ENCODE peak calls at places on chromosomes 16 and 17, in five cellular contexts. R, I, L, K and V are unnamed samples.

GRCh38 chr17:68592004-68592403 is 9.2 kb downstream of the FAM20A start:
- DNase-seq in K (no peak), R (no peak), L (no peak), I (no peak), V (no peak)

GRCh38 chr17:10126554-10127493 is 71.6 kb downstream of the GAS7 start:
- DNase-seq in L (no peak), R (peak), I (peak), K (no peak), V (peak)

GRCh38 chr17:43760254-43760852 is 1.8 kb upstream of the SOST start:
- DNase-seq in R (peak), I (peak), K (peak), L (peak), V (peak)

GRCh38 chr17:40607641-40608040 is 40.0 kb downstream of the SMARCE1 start:
- DNase-seq in L (no peak), K (no peak), I (no peak), R (no peak), V (no peak)

GRCh38 chr16:23765933-23766332 is 11.1 kb downstream of the CHP2 start:
- DNase-seq in R (no peak), K (no peak), I (no peak), L (no peak), V (no peak)

GRCh38 chr17:67246398-67246647 is 1.3 kb upstream of the HELZ start:
- DNase-seq in I (no peak), K (no peak), R (peak), L (peak), V (peak)

GRCh38 chr17:52106638-52107261 is 51.8 kb downstream of the CA10 start:
- DNase-seq in L (peak), I (peak), K (no peak), R (no peak), V (peak)

GRCh38 chr16:89453662-89454321 is 36.6 kb downstream of the ANKRD11 start:
- DNase-seq in L (no peak), K (no peak), I (peak), R (no peak), V (no peak)

GRCh38 chr17:1414001-1414574 is 14.1 kb upstream of the YWHAE start:
- DNase-seq in L (no peak), K (no peak), I (no peak), R (no peak), V (no peak)
- H4K8ac ChIP-seq in L (no peak), K (no peak), I (no peak), R (no peak), V (no peak)

DNA sequence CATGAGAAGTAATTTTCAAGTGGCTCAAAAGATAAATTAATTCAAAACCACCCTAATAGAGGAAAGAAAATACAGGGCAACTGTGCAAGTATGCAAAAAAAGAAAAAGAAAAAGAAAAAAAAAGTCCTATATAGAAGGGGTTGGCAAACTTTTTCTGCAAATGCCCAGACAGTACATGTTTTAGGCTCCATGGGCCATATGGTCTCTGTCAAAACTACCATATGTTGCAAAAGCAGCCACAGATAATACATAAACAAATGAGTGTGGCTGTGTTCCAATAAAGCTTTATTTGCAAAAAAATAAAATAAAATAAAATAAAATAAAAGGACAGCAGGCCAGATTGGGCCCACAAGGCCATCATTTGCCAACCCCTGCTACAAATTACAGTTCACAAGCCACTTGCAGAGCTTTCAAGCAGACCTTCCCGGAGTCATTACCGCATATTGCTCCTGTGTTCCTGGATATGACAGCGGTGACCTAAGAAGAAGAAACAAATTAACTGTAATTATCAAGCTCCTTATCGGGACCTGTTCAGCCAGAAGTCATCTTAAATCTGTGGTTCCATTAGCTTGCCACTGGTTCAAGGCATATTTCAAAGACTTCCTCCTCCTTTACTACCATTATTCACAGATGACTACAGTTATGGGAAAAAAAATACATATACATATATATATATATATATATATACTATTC is 15.9 kb downstream of the ZC3H7A start:
- DNase-seq in R (peak), L (no peak), I (no peak), K (no peak), V (peak)
- H3K4me3 ChIP-seq in R (no peak), L (no peak), I (no peak), K (no peak), V (no peak)

DNA sequence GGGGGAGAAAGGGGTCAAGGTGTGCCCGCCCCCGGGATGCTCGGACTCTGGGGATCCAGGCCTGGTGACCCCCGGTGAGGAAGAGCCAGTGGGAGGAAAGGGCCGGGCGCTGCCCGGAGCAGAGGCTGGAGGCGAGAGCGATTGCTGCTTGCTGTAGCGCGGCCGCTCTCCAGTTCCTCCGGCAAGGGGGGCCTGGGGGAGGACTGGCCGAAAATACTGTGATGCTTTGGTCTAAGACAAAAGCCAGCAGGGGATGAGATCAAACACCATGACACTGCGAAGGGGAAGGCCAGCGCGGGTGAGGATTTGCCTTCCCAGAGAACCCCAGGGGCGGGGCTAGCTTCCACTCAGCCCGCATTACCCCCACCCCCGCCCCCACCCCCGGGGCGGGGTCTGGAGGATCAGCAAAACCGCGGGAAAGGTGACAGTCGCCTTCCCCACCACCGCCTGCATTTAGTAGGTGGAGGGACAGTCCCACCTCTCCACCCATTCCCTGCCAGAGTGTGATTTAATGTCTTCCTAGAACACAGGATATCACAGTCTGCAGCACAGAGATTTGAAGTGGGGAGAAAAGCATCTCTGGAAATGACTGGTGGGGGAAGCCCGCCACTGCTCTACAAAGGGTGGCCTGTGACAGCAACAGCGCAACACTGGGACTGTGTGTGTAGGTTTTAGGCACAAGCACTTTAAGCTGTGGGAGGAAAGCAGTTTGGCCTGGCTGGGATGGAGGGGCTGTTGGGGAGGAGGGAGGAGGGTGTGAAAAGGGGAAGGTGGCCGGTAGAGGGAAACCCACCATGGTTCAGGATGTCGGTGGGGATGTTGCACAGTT is 25.7 kb downstream of the MRC2 start:
- DNase-seq in L (peak), R (peak), I (peak), K (no peak), V (peak)
- H3K14ac ChIP-seq in L (peak), R (peak), I (peak), K (no peak), V (peak)

DNA sequence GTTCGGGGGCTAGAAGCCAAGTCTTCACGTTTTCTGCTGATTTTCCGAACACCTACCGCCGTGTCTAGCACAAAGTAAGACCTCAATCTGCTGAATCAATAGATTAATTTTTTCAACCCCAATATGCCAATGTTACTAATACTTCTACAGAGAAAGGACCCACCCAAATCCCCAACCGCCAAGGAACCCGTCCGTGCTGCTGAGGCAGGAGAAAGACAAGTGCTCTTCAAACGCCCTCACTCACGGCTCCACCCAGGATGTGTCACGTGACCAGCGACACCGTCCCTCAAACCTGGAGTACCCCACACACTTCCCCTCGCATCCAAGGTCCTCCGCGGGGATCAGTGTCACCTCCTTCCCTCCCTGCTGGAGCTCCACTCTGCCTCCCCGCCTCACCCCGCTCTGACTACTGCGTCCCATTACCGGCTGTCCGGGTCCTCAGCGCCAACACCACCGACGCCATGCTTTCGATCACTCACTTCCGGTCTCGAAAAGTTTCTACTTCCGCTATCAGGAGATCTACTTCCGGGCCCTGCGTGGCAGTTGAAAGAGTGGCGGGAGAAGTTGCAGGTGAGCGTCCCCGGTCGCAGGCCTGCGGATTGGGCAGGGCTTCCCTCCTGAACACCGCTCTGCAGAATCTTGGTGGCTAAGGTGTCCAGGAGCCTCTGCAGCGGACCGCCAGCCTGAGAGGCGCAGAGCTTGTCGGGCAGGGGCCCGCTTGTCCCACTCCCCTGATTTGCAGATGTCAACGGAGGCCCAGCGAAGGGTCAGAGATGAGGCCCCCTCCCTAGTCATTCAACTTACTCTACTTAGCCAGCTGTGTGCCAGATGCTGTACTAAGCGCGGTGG is at the start of the genes EME1 and MRPL27:
- DNase-seq in L (peak), K (peak), I (peak), R (peak), V (peak)
- H4K8ac ChIP-seq in L (peak), K (peak), I (peak), R (peak), V (peak)

DNA sequence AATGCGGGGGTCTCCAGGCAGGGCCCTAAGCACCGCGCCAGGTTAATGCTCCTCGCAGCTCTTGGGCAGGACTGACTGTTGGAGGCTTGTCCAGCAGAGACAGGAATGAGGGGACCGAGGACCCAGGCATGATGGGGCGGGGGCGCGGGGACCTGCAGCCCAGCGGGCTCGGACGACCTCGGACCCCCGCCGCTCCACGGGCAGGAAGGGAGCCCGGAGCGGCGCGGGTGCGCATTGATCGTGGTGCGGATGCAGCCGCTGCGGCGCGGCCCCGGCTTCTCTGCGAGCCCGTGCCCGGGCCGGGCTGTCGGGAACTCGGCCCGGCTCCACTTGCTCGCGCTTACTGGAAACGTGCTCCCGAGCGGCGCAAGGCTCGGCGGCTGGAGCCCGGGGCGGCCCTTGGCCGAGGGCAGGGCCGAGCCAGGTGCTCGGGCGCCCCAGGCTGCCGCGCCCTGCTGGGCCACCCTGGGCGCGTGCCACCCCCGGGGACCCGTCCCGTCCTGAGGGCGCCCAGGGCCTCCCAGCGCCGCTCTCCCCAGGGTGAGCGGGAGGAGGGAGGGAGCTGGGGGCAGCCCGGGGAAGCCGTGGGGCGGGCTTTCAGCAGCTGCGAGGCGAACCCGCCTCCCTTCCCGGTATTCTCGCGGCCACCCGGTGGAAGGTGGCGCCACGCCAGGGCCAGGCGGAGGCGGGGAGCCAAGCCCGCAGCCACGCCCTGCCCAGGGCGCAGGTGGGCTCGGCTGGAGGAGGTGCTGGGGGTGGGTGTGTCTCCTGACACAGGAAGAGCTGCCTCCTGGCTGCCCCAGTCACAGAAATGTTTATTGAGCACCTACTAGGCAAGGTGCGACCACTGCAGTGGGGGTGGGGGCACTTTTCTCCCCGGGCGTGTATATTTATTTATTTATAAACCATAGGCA is 45.9 kb downstream of the SOCS3 start:
- DNase-seq in I (peak), K (peak), R (peak), L (no peak), V (peak)
- H3K4me3 ChIP-seq in I (peak), K (peak), R (peak), L (peak), V (peak)

DNA sequence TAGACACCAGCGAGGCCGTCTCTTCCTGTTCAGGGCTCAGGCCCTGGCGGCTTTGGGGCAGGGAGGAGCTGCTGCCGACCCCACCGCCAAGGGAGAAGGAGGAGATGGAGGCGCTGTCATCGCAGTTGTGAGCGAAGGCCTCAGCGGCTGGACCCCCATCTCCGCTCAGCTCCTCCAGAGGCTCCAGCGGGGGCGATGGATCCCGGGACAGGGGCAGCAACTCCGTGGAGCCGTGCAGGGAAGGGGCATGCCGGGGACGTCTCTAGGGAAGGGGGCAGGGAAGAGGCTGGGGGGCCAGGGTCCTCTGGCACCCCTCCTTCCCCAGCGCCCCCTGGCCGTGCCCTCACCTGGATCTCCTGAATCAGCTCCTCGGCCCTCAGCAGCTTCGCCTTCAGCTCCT is 10.7 kb downstream of the RABEP2 start:
- DNase-seq in R (no peak), L (no peak), K (no peak), I (no peak), V (no peak)
- H3K14ac ChIP-seq in R (no peak), L (no peak), K (no peak), I (no peak), V (no peak)

GRCh38 chr16:84629580-84629979 is 11.7 kb upstream of the COTL1 start:
- DNase-seq in R (no peak), L (no peak), K (no peak), I (no peak), V (no peak)
- H4K8ac ChIP-seq in R (no peak), L (no peak), K (peak), I (no peak), V (peak)

GRCh38 chr16:20906871-20907255 is 6.3 kb downstream of the LYRM1 start:
- DNase-seq in I (no peak), R (no peak), K (no peak), L (no peak), V (no peak)
- H3K4me3 ChIP-seq in I (no peak), R (no peak), K (no peak), L (no peak), V (no peak)

GRCh38 chr17:74325376-74325742 is 667 bp upstream of the KIF19 start:
- DNase-seq in L (no peak), K (no peak), I (no peak), R (no peak), V (no peak)

GRCh38 chr17:74326506-74326905 is 480 bp downstream of the KIF19 start:
- DNase-seq in L (no peak), R (no peak), I (no peak), K (no peak), V (no peak)

GRCh38 chr17:74328487-74328886 is 2.5 kb downstream of the KIF19 start:
- DNase-seq in K (no peak), L (no peak), R (no peak), I (no peak), V (no peak)

GRCh38 chr17:74324521-74324920 is 1.5 kb upstream of the KIF19 start:
- DNase-seq in R (no peak), I (no peak), K (no peak), L (no peak), V (no peak)

GRCh38 chr17:74325743-74326379 is at the start of gene KIF19:
- DNase-seq in I (no peak), R (no peak), L (peak), K (no peak), V (no peak)
- H3K14ac ChIP-seq in I (no peak), R (no peak), L (peak), K (no peak), V (no peak)

GRCh38 chr17:21464611-21465021 is 88.5 kb downstream of the KCNJ12 start:
- DNase-seq in K (no peak), L (no peak), I (no peak), R (no peak), V (no peak)
- H4K8ac ChIP-seq in K (no peak), L (peak), I (no peak), R (no peak), V (no peak)